ENCODE peak calls at places on chromosomes 3 and 15, in nine cellular contexts. S, B, M, U, A, J, W, L and D are unnamed samples.

GRCh38 chr3:44501971-44502370 is 24.5 kb upstream of the ZNF445 start:
- DNase-seq in S (no peak), B (no peak), M (no peak), U (no peak), A (no peak), J (no peak), W (no peak), L (no peak), D (no peak)

GRCh38 chr3:27423463-27423862 is 54.3 kb upstream of the NEK10 start:
- DNase-seq in S (no peak), B (no peak), M (no peak), U (no peak), A (peak; percentile 89), J (peak; percentile 52), W (no peak), L (no peak), D (no peak)

GRCh38 chr3:133211449-133211848 is 173.3 kb downstream of the TMEM108 start:
- DNase-seq in S (no peak), B (no peak), M (no peak), U (no peak), A (no peak), J (peak; percentile 17), W (no peak), L (peak; percentile 62), D (peak; percentile 55)

GRCh38 chr15:22918056-22918455 is 62.1 kb downstream of the CYFIP1 start:
- DNase-seq in S (no peak), B (no peak), M (no peak), U (no peak), A (peak; percentile 70), J (peak; percentile 14), W (no peak), L (no peak), D (no peak)

GRCh38 chr3:134426660-134427181 is 52.5 kb upstream of the AMOTL2 start:
- DNase-seq in S (no peak), B (no peak), M (no peak), U (no peak), A (peak; percentile 96), J (peak; percentile 35), W (no peak), L (no peak), D (no peak)

GRCh38 chr3:186582541-186582940 is 12.0 kb downstream of the DNAJB11 start:
- DNase-seq in S (no peak), B (no peak), M (no peak), U (no peak), A (no peak), J (no peak), W (no peak), L (no peak), D (no peak)

GRCh38 chr3:166472015-166472414 is 634.8 kb upstream of the BCHE start:
- DNase-seq in S (no peak), B (no peak), M (no peak), U (no peak), A (no peak), J (no peak), W (no peak), L (no peak), D (no peak)

GRCh38 chr3:31077826-31078225 is 183.4 kb upstream of the GADL1 start:
- DNase-seq in S (no peak), B (no peak), M (no peak), U (no peak), A (peak; percentile 84), J (no peak), W (no peak), L (no peak), D (no peak)

GRCh38 chr3:187533797-187534196 is 136.4 kb downstream of the SST start:
- DNase-seq in S (no peak), B (no peak), M (no peak), U (no peak), A (no peak), J (no peak), W (no peak), L (no peak), D (no peak)

GRCh38 chr3:61560452-61561373 is 658 bp upstream of the PTPRG start:
- DNase-seq in S (no peak), B (peak; percentile 70), M (peak; percentile 96), U (no peak), A (peak; percentile 79), J (peak; percentile 89), W (peak; percentile 83), L (peak; percentile 90), D (no peak)
- TF ChIP-seq CTCF in S (no peak), B (no peak), M (peak; percentile 5), U (no peak), A (no peak), J (no peak), W (no peak), L (no peak), D (peak; percentile 5)

DNA sequence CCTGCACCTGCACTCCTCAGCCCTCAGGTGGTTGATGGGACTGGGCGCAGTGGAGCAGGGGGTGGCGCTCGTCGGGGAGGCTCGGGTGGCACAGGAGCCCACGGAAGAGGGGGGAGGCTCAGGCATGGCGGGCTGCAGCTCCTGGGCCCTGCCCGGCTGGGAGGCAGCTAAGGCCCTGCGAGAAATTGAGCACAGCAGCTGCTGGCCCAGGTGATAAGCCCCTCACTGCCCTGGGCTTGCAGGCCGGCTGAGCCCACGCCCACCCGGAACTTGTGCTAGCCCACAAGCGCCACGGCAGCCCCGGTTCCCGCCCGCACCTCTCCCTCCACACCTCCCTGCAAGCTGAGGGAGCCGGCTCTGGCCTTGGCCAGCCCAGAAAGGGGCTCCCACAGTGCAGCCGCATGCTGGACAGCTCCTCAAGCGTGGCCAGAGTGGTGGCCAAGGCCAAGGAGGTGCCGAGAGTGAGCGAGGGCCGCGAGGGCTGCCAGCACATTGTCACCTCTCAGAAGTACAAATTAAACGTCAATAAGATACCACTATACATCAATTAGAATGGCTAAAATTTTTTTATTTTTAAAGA is 5.1 kb upstream of the VHL start:
- DNase-seq in S (no peak), B (no peak), M (no peak), U (no peak), A (no peak), J (no peak), W (no peak), L (no peak), D (no peak)
- H3K4me3 ChIP-seq in S (no peak overlapping the region), B (no peak overlapping the region), M (no peak overlapping the region), U (no peak overlapping the region), A (no peak overlapping the region), J (no peak overlapping the region), W (no peak overlapping the region), L (no peak overlapping the region), D (no peak overlapping the region)

DNA sequence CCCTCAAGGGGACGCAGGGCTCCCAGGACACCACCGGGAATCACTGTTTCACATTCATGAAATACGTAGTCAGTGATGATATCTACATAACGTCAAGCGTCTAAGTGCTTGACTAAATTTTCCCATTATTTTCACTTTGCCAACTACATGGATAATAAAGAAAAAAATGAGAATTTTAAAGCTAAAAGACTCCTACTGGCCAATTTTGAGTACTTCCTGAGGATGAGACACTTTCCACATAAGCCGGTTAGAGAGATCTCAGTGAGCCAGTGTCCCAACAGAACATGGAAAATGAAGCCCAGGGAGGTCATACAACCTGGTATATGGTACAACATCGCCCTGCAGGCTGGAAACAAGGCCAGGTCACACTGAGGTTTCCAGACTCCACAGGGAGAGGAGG is 928.1 kb downstream of the FHIT start:
- DNase-seq in S (no peak), B (no peak), M (no peak), U (no peak), A (no peak), J (no peak), W (no peak), L (no peak), D (no peak)
- TF ChIP-seq CTCF in S (no peak), B (no peak), M (no peak), U (no peak), A (no peak), J (no peak), W (no peak), L (no peak), D (no peak)

GRCh38 chr3:113602256-113602655 is 69.9 kb downstream of the SIDT1 start:
- DNase-seq in S (no peak), B (no peak), M (no peak), U (no peak), A (no peak), J (no peak), W (no peak), L (no peak), D (no peak)

GRCh38 chr3:113602836-113603235 is 70.5 kb downstream of the SIDT1 start:
- DNase-seq in S (no peak), B (no peak), M (no peak), U (no peak), A (no peak), J (no peak), W (no peak), L (no peak), D (no peak)

GRCh38 chr3:113607219-113607596 is 74.9 kb downstream of the SIDT1 start:
- DNase-seq in S (no peak), B (no peak), M (no peak), U (no peak), A (no peak), J (no peak), W (no peak), L (no peak), D (no peak)

GRCh38 chr3:113601240-113601639 is 68.9 kb downstream of the SIDT1 start:
- DNase-seq in S (no peak), B (no peak), M (no peak), U (no peak), A (no peak), J (no peak), W (no peak), L (no peak), D (no peak)

GRCh38 chr3:113606539-113607218 is 74.3 kb downstream of the SIDT1 start:
- DNase-seq in S (peak; percentile 23), B (no peak), M (no peak), U (no peak), A (no peak), J (no peak), W (no peak), L (no peak), D (peak; percentile 84)
- H3K4me3 ChIP-seq in S (no peak overlapping the region), B (no peak overlapping the region), M (no peak overlapping the region), U (no peak overlapping the region), A (no peak overlapping the region), J (no peak overlapping the region), W (no peak overlapping the region), L (no peak overlapping the region), D (no peak overlapping the region)

GRCh38 chr15:65791335-65792129 is 561 bp downstream of the DENND4A start:
- DNase-seq in S (peak; percentile 36), B (peak; percentile 78), M (peak; percentile 90), U (no peak), A (peak; percentile 26), J (peak; percentile 56), W (peak; percentile 65), L (peak; percentile 81), D (no peak)
- TF ChIP-seq CTCF in S (no peak), B (no peak), M (no peak), U (no peak), A (no peak), J (no peak), W (no peak), L (no peak), D (no peak)